ENCODE peak calls at places on chromosomes 2 and 18, in five cellular contexts. X, N, H, D and K are unnamed samples.

GRCh38 chr2:75466708-75467311 is 93.9 kb downstream of the EVA1A start:
- DNase-seq in X (no peak), N (no peak), H (no peak), D (no peak), K (peak)

GRCh38 chr2:71922501-71923142 is 225.0 kb downstream of the CYP26B1 start:
- DNase-seq in X (no peak), N (no peak), H (no peak), D (no peak), K (no peak)

GRCh38 chr2:64192570-64193192 is 48.5 kb upstream of the PELI1 start:
- DNase-seq in X (no peak), N (no peak), H (no peak), D (no peak), K (no peak)

GRCh38 chr2:233972941-233973575 is 55.9 kb downstream of the TRPM8 start:
- DNase-seq in X (no peak), N (no peak), H (no peak), D (no peak), K (no peak)

GRCh38 chr2:239266779-239267410 is 133.9 kb downstream of the HDAC4 start:
- DNase-seq in X (no peak), N (no peak), H (no peak), D (no peak), K (no peak)

GRCh38 chr18:77439888-77440287 is 190.2 kb downstream of the GALR1 start:
- DNase-seq in X (no peak), N (no peak), H (no peak), D (no peak), K (no peak)

GRCh38 chr2:231100990-231101389 is 23.9 kb downstream of the HTR2B start:
- DNase-seq in X (no peak), N (no peak), H (no peak), D (no peak), K (no peak)

GRCh38 chr2:240199133-240199870 is 58.8 kb upstream of the OTOS start:
- DNase-seq in X (no peak), N (no peak), H (no peak), D (no peak), K (peak)

GRCh38 chr2:216115224-216115582 is 6.1 kb downstream of the XRCC5 start:
- DNase-seq in X (no peak), N (no peak), H (no peak), D (no peak), K (no peak)

GRCh38 chr18:75238786-75239185 is 28.2 kb downstream of the TSHZ1 start:
- DNase-seq in X (no peak), N (no peak), H (no peak), D (no peak), K (no peak)

GRCh38 chr2:28463211-28463610 is 32.6 kb upstream of the PLB1 start:
- DNase-seq in X (no peak), N (no peak), H (no peak), D (no peak), K (no peak)

GRCh38 chr2:70887550-70888229 is 48.0 kb upstream of the ATP6V1B1 start:
- DNase-seq in X (no peak), N (no peak), H (no peak), D (no peak), K (no peak)

GRCh38 chr2:120948662-120949011 is 213.0 kb downstream of the GLI2 start:
- DNase-seq in X (no peak), N (no peak), H (no peak), D (no peak), K (no peak)

GRCh38 chr18:50610349-50610748 is 50.5 kb downstream of the MAPK4 start:
- DNase-seq in X (no peak), N (no peak), H (no peak), D (no peak), K (no peak)

GRCh38 chr2:96099861-96100798 is 16.2 kb downstream of the ADRA2B start:
- DNase-seq in X (peak), N (peak), H (peak), D (no peak), K (no peak)

GRCh38 chr2:237920673-237921072 is 46.1 kb upstream of the UBE2F start:
- DNase-seq in X (no peak), N (no peak), H (no peak), D (peak), K (no peak)

GRCh38 chr2:45772038-45772437 is 120.6 kb downstream of the PRKCE start:
- DNase-seq in X (no peak), N (no peak), H (no peak), D (no peak), K (no peak)

GRCh38 chr2:29323961-29324360 is 208.7 kb downstream of the CLIP4 start:
- DNase-seq in X (no peak), N (no peak), H (no peak), D (no peak), K (no peak)

GRCh38 chr2:23404426-23404825 is 19.4 kb downstream of the KLHL29 start:
- DNase-seq in X (no peak), N (no peak), H (no peak), D (no peak), K (no peak)

GRCh38 chr2:56676966-56677365 is 493.2 kb downstream of the CCDC85A start:
- DNase-seq in X (no peak), N (no peak), H (no peak), D (no peak), K (no peak)

GRCh38 chr2:37585295-37585908 is 86.0 kb downstream of the CDC42EP3 start:
- DNase-seq in X (peak), N (no peak), H (no peak), D (no peak), K (no peak)

GRCh38 chr2:84905181-84906107 is at the start of gene TMSB10:
- DNase-seq in X (peak), N (peak), H (peak), D (peak), K (peak)

GRCh38 chr2:157751462-157752058 is 122.9 kb upstream of the ACVR1C start:
- DNase-seq in X (peak), N (no peak), H (peak), D (no peak), K (no peak)

GRCh38 chr2:422676-423435 is 135.0 kb upstream of the ALKAL2 start:
- DNase-seq in X (no peak), N (no peak), H (no peak), D (no peak), K (no peak)

GRCh38 chr2:229348135-229348534 is 77.0 kb upstream of the PID1 start:
- DNase-seq in X (no peak), N (no peak), H (no peak), D (peak), K (no peak)

GRCh38 chr2:74887961-74888670 is 54.2 kb downstream of the HK2 start:
- DNase-seq in X (no peak), N (no peak), H (no peak), D (no peak), K (no peak)

GRCh38 chr2:99066075-99066557 is 75.4 kb upstream of the C2orf15 start:
- DNase-seq in X (no peak), N (no peak), H (no peak), D (peak), K (no peak)

GRCh38 chr2:160062283-160063005 is at the start of gene PLA2R1:
- DNase-seq in X (no peak), N (no peak), H (peak), D (peak), K (no peak)

GRCh38 chr2:16109368-16109820 is 169.0 kb downstream of the MYCN start:
- DNase-seq in X (no peak), N (no peak), H (no peak), D (no peak), K (no peak)

GRCh38 chr18:45449761-45450227 is 165.5 kb upstream of the SLC14A2 start:
- DNase-seq in X (no peak), N (no peak), H (peak), D (peak), K (no peak)

GRCh38 chr18:58396966-58397365 is 231.9 kb downstream of the ALPK2 start:
- DNase-seq in X (no peak), N (no peak), H (no peak), D (no peak), K (no peak)

GRCh38 chr2:33498291-33498956 is 22.0 kb downstream of the RASGRP3 start:
- DNase-seq in X (no peak), N (no peak), H (no peak), D (no peak), K (no peak)